ENCODE peak calls at places on chromosomes 5 and 9, in seven cellular contexts. T, C, Z, N, A, D and G are unnamed samples.
A peak's percentile ranks its signal among the peaks of the same experiment; 100 is the strongest.

GRCh38 chr9:109733690-109734089 is 46.3 kb upstream of the PALM2AKAP2 start:
- DNase-seq in T (no peak), C (no peak), Z (no peak), N (no peak), A (no peak), D (no peak), G (no peak)

GRCh38 chr9:37676411-37676830 is 25.7 kb downstream of the FRMPD1 start:
- DNase-seq in T (no peak), C (no peak), Z (no peak), N (no peak), A (no peak), D (no peak), G (no peak)

GRCh38 chr5:54725391-54726280 is 208.1 kb downstream of the SNX18 start:
- DNase-seq in T (no peak), C (no peak), Z (no peak), N (no peak), A (no peak), D (no peak), G (no peak)

GRCh38 chr9:6449645-6450044 is 36.6 kb downstream of the UHRF2 start:
- DNase-seq in T (no peak), C (no peak), Z (no peak), N (no peak), A (no peak), D (no peak), G (no peak)

GRCh38 chr5:72268753-72269410 is 51.2 kb downstream of the MRPS27 start:
- DNase-seq in T (peak; percentile 21), C (peak; percentile 57), Z (no peak), N (peak; percentile 34), A (no peak), D (no peak), G (peak; percentile 30)

GRCh38 chr5:41748631-41749030 is 121.6 kb downstream of the OXCT1 start:
- DNase-seq in T (no peak), C (no peak), Z (no peak), N (no peak), A (peak; percentile 77), D (no peak), G (no peak)

GRCh38 chr9:76045217-76045616 is 154.7 kb downstream of the PCSK5 start:
- DNase-seq in T (no peak), C (no peak), Z (no peak), N (no peak), A (no peak), D (no peak), G (no peak)

GRCh38 chr9:129989740-129990139 is 53.2 kb downstream of the FNBP1 start:
- DNase-seq in T (no peak), C (peak; percentile 18), Z (peak; percentile 34), N (no peak), A (no peak), D (no peak), G (no peak)

GRCh38 chr9:77841739-77842386 is 189.7 kb downstream of the GNAQ start:
- DNase-seq in T (no peak), C (peak; percentile 24), Z (no peak), N (no peak), A (peak; percentile 16), D (no peak), G (no peak)

GRCh38 chr9:87059740-87060139 is 112.4 kb upstream of the GAS1 start:
- DNase-seq in T (no peak), C (no peak), Z (no peak), N (no peak), A (no peak), D (no peak), G (no peak)

GRCh38 chr5:157917909-157918809 is 59.2 kb upstream of the CLINT1 start:
- DNase-seq in T (peak; percentile 50), C (peak; percentile 86), Z (peak; percentile 22), N (peak; percentile 67), A (no peak), D (peak; percentile 52), G (peak; percentile 86)

GRCh38 chr5:83839256-83839655 is 118.6 kb upstream of the HAPLN1 start:
- DNase-seq in T (no peak), C (no peak), Z (no peak), N (no peak), A (no peak), D (no peak), G (no peak)

GRCh38 chr9:88056876-88057275 is 81.4 kb downstream of the SPATA31C2 start:
- DNase-seq in T (no peak), C (no peak), Z (no peak), N (no peak), A (no peak), D (no peak), G (no peak)

GRCh38 chr5:73865315-73865714 is 239.3 kb downstream of the ARHGEF28 start:
- DNase-seq in T (no peak), C (no peak), Z (no peak), N (no peak), A (no peak), D (no peak), G (no peak)

GRCh38 chr5:128424672-128425071 is 113.4 kb downstream of the FBN2 start:
- DNase-seq in T (no peak), C (no peak), Z (no peak), N (no peak), A (no peak), D (no peak), G (no peak)

GRCh38 chr9:110750272-110750671 is 81.7 kb downstream of the MUSK start:
- DNase-seq in T (no peak), C (no peak), Z (peak; percentile 49), N (no peak), A (no peak), D (no peak), G (peak; percentile 11)

GRCh38 chr5:58582411-58583393 is at the start of gene RAB3C:
- DNase-seq in T (peak; percentile 93), C (peak; percentile 90), Z (peak; percentile 50), N (peak; percentile 92), A (peak; percentile 25), D (peak; percentile 76), G (peak; percentile 90)

GRCh38 chr9:27400334-27400875 is 103.5 kb upstream of the EQTN start:
- DNase-seq in T (no peak), C (no peak), Z (no peak), N (no peak), A (no peak), D (no peak), G (no peak)

GRCh38 chr9:1051286-1052118 is 1.3 kb downstream of the DMRT2 start:
- DNase-seq in T (no peak), C (peak; percentile 65), Z (peak; percentile 40), N (peak; percentile 38), A (no peak), D (no peak), G (peak; percentile 71)

DNA sequence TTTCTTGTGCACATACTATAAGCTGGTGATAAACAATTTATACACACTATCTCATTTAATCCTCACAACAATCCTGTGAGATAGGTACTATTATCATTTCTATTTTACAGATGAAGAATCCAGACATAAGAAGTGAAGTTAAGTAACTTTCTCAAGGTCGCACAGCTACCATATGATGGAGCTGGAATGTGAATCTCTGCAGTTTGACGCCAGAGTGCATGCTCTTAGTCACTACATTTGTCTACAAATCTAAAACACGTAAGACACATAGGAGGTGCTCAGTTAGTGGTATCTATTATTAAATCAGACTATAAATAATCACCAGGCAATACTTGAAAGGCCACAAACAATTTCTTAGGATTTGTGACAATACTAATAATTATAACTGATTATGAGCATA is 45.0 kb upstream of the CDKN2B start:
- DNase-seq in T (no peak), C (no peak), Z (no peak), N (no peak), A (no peak), D (no peak), G (no peak)
- TF ChIP-seq EP300 in T (no peak), C (no peak), Z (no peak), N (no peak), A (no peak), D (no peak), G (no peak)

GRCh38 chr5:100762163-100762562 is 140.9 kb downstream of the ST8SIA4 start:
- DNase-seq in T (no peak), C (no peak), Z (no peak), N (no peak), A (no peak), D (no peak), G (no peak)

GRCh38 chr5:100762995-100763394 is 140.1 kb downstream of the ST8SIA4 start:
- DNase-seq in T (no peak), C (no peak), Z (no peak), N (no peak), A (no peak), D (no peak), G (no peak)

GRCh38 chr5:100758780-100759179 is 144.3 kb downstream of the ST8SIA4 start:
- DNase-seq in T (no peak), C (no peak), Z (no peak), N (no peak), A (no peak), D (no peak), G (no peak)

GRCh38 chr5:100761192-100761591 is 141.9 kb downstream of the ST8SIA4 start:
- DNase-seq in T (no peak), C (peak; percentile 32), Z (no peak), N (no peak), A (no peak), D (no peak), G (no peak)

GRCh38 chr5:100760700-100761099 is 142.4 kb downstream of the ST8SIA4 start:
- DNase-seq in T (no peak), C (no peak), Z (no peak), N (no peak), A (no peak), D (no peak), G (no peak)
- TF ChIP-seq EP300 in T (no peak), C (no peak), Z (no peak), N (no peak), A (no peak), D (no peak), G (no peak)

DNA sequence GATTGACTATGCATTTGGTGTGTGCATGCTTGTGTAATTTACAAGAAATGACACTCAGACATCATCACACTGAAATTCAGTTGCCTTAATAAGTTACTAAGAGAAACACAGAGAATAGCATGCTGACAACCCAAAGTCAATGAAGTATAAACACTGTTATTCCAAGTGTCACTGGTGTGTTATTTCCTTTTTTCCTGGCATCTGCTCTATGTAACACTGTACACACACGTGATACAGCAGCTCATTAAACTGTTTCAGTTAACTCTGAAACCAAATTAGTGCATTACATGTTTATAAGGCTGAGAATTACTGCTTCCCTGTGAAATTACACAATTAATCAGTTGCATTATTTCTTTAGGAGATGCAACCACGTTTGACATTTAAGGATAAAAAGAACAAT is 252.7 kb downstream of the EFNA5 start:
- DNase-seq in T (no peak), C (no peak), Z (no peak), N (no peak), A (no peak), D (no peak), G (no peak)
- TF ChIP-seq EP300 in T (no peak), C (no peak), Z (no peak), N (no peak), A (no peak), D (no peak), G (no peak)

DNA sequence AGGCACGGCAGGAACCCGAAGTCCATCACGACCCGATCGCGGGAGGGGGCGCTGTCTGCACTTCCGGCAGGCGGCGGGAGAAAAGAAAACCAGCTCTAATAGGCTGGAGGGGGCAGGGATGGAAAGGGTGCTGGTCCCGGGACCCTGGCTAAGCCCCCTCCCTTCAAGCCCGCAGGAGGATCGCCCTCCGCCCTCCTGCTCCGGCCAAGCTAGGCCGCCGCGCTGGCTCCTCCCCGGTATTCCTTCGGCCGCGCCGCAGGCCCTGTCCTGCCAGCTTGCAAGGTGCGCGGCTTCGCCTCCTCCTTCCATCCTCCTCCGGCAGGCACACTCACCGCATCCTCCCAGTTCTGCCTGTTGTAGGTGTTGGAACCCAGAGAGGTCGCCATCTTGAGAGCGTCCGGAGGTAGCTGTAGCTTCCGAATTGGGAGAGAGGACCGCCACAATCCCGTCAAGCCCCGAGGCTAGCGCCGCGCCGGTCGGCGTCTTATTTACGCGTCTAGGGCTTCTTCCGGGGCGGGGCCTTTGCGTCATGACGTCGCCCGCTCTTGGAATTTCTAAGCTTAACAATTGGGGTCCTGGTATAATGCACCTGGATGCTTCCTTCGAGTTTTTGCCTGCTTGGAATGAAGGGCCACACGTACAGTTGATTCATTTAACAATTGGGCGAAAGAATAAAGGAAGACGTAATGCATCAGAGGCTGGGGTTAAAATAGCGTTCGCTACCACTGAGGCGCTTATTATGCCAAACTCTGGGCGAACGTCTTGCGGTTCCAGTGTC is at the start of gene RBM22:
- DNase-seq in T (peak; percentile 76), C (peak; percentile 90), Z (peak; percentile 89), N (peak; percentile 95), A (peak; percentile 57), D (peak; percentile 90), G (peak; percentile 94)
- TF ChIP-seq EP300 in T (peak; percentile 81), C (no peak), Z (peak; percentile 98), N (no peak), A (no peak), D (peak; percentile 48), G (no peak)